ENCODE peak calls at places on chromosomes 2 and 18, in four cellular contexts. G is right cardiac atrium; Q is CD4-positive, alpha-beta memory T cell; X is breast epithelium. W is an unnamed sample.

GRCh38 chr2:234158812-234159211 is 108.3 kb downstream of the SPP2 start:
- DNase-seq in G (no peak), Q (no peak), X (no peak), W (no peak)

GRCh38 chr2:98454500-98455235 is 10.0 kb downstream of the INPP4A start:
- DNase-seq in G (no peak), Q (peak; percentile 43), X (no peak), W (no peak)

GRCh38 chr2:127606594-127607398 is 39.2 kb upstream of the GPR17 start:
- DNase-seq in X (peak; percentile 19), G (peak; percentile 26), Q (no peak), W (no peak)

GRCh38 chr2:14053105-14053504 is 579.4 kb upstream of the LRATD1 start:
- DNase-seq in Q (no peak), G (no peak), X (no peak), W (no peak)

GRCh38 chr2:14051401-14051800 is 581.1 kb upstream of the LRATD1 start:
- DNase-seq in X (no peak), Q (no peak), G (no peak), W (no peak)

GRCh38 chr2:201108341-201108740 is 7.6 kb upstream of the CFLAR start:
- DNase-seq in Q (no peak), X (no peak), G (no peak), W (no peak)

GRCh38 chr18:48802543-48803428 is 148.0 kb downstream of the SMAD7 start:
- DNase-seq in G (peak; percentile 66), Q (no peak), X (peak; percentile 15), W (peak; percentile 56)

GRCh38 chr2:160878622-160879021 is 281.6 kb upstream of the TANK start:
- DNase-seq in X (no peak), G (no peak), Q (no peak), W (no peak)

GRCh38 chr2:103667335-103667884 is 905.6 kb downstream of the TMEM182 start:
- DNase-seq in X (no peak), G (no peak), Q (no peak), W (no peak)

GRCh38 chr2:190837991-190838390 is 42.6 kb upstream of the GLS start:
- DNase-seq in G (no peak), X (no peak), Q (no peak), W (no peak)

GRCh38 chr18:76480913-76481312 is 14.1 kb downstream of the ZNF516 start:
- DNase-seq in X (no peak), G (no peak), Q (no peak), W (no peak)

GRCh38 chr2:38380397-38381130 is 3.5 kb upstream of the ATL2 start:
- DNase-seq in G (no peak), X (no peak), Q (peak; percentile 65), W (no peak)

GRCh38 chr2:195369217-195369587 is 287.8 kb upstream of the SLC39A10 start:
- DNase-seq in Q (no peak), X (no peak), G (no peak), W (no peak)
- H3K27ac ChIP-seq in Q (no peak overlapping the region), X (no peak overlapping the region), G (no peak overlapping the region), W (no peak overlapping the region)

GRCh38 chr2:67399831-67400489 is 2.8 kb downstream of the ETAA1 start:
- DNase-seq in G (no peak), X (no peak), Q (no peak), W (no peak)
- H3K27ac ChIP-seq in G (no peak overlapping the region), X (no peak overlapping the region), Q (no peak overlapping the region), W (no peak overlapping the region)

DNA sequence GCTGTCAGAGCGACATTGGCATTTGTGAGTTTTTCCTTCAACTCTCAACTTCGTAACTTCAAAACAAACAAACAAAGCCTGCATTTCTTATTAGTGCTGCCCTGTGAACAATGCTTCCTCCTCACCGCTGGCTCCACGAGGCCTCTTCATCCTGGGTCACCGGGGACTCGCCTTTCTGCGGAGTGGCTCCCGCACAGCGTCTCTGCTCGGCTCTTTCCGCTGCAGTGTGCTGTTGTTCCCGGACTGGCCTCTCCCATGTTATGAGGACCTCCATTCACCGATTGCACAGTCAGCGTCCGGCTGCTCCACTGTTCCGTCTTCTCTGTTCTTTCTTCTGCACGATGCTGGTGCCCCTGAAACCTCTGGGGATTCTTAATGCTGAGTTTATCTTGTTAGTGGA is 16.2 kb downstream of the COLEC11 start:
- DNase-seq in G (peak; percentile 38), Q (no peak), X (no peak), W (no peak)
- H3K27ac ChIP-seq in G (no peak overlapping the region), Q (no peak overlapping the region), X (no peak overlapping the region), W (no peak overlapping the region)

DNA sequence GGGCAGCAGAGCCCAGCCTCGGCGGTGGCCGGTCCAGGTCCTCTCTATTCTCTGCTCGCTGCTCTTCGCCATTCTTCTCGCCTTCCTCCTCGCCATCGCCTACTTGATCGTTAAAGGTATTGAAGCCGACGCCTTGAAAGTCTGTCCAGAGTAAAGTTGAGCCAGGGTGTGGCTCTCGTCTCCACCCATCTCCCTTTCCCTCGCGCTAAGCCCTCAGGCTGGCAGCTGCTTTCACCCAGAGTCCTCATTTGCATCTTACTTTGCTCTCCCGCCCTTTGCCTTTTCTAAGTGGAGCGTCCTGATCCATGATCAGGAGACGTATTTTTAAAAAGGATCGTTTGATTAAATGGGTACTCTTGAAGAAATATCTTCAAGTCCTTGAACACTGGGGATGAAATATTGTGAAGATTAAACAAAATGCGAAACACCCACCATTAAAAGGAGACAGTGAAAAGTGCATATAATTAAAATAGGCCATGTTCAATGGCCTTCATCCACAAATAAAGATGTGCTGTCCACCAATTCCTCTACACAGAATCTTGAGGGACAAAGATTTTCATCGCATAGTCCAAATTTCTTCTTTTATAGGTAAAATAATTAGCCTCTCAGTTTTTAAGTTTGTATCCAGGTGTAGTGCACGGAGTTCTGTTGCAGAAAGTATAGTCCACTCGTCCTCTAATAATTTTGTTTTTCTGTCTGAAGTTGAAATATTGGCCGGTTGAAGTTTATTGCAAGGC is 657 bp downstream of the ARL6IP6 start:
- DNase-seq in G (no peak), Q (no peak), X (no peak), W (no peak)
- H3K27ac ChIP-seq in G (peak overlapping the region; percentile 91), Q (peak overlapping the region; percentile 96), X (peak overlapping the region; percentile 98), W (peak overlapping the region; percentile 99)

GRCh38 chr2:176134978-176135575 is 5.6 kb downstream of the HOXD8 start:
- DNase-seq in X (no peak), G (no peak), Q (no peak), W (no peak)
- H3K27ac ChIP-seq in X (peak overlapping the region; percentile 97), G (no peak overlapping the region), Q (no peak overlapping the region), W (no peak overlapping the region)

DNA sequence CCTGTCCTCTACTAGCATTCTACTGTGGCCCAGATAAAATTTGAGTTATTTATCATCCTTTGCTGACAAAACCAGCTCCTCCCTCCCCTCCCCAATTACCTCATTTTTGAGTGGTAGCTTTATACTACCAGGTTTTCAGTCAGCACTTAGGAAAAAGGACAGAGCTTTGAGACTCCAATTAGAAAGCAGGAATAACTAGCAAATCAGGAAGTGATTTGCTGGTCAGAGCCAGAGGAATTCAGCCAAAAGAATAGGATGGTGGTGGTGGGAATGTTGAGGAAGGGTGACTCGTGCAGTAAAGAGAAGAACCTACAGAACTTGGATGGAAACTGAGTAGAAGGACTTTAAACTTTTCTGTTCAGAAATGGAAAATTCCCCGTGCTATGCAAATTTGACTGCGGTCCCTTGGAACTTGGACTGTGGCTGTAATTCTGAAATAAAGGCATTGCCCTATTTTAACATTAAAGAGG is 3.7 kb downstream of the MYL12B start:
- DNase-seq in G (no peak), Q (no peak), X (no peak), W (no peak)
- H3K27ac ChIP-seq in G (no peak overlapping the region), Q (peak overlapping the region; percentile 12), X (peak overlapping the region; percentile 33), W (no peak overlapping the region)

DNA sequence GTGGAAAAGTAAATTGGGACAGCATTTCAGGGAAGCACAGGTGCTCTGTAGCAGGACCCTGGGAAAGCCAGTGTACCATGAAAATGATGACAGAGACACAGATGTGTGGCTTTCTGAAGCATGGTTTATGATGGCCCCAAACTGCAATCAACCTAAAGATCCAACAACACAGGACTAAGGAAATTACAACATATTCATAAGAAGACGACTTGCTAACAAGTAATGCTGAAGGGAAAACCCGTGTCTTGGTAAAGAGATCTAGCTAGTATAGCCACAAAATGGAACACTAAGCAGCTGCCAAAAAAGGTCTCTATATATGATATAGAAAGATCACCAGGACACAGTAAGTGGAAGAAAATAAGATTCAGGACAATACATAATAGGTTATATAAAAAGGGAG is 53.2 kb downstream of the UXS1 start:
- DNase-seq in G (no peak), X (no peak), Q (no peak), W (no peak)
- H3K27ac ChIP-seq in G (no peak overlapping the region), X (no peak overlapping the region), Q (no peak overlapping the region), W (no peak overlapping the region)

W was measured in caudate nucleus.